ENCODE peak calls at places on chromosome 13, in seven cellular contexts. I is IMR-90, W is H1, D is neuronal stem cell, F is mesendoderm, Z is H9, G is mesenchymal stem cell. P is an unnamed sample.

GRCh38 chr13:28533049-28533436 is 38.1 kb upstream of the FLT1 start:
- DNase-seq in I (no peak), W (no peak), D (peak; percentile 4), F (peak; percentile 37), Z (no peak), G (peak; percentile 46), P (no peak)

GRCh38 chr13:35747594-35747993 is 271.1 kb upstream of the MAB21L1 start:
- DNase-seq in I (no peak), W (no peak), D (no peak), F (no peak), Z (no peak), G (no peak), P (no peak)

GRCh38 chr13:72808917-72809500 is 27.1 kb downstream of the PIBF1 start:
- DNase-seq in I (peak; percentile 6), W (no peak), D (peak; percentile 9), F (peak; percentile 16), Z (no peak), G (peak; percentile 28), P (no peak)

GRCh38 chr13:112990783-112991182 is 21.8 kb downstream of the MCF2L start:
- DNase-seq in I (no peak), W (no peak), D (no peak), F (peak; percentile 74), Z (peak; percentile 79), G (no peak), P (peak; percentile 96)

GRCh38 chr13:83449666-83450395 is 432.4 kb downstream of the SLITRK1 start:
- DNase-seq in I (peak; percentile 62), W (no peak), D (no peak), F (peak; percentile 9), Z (no peak), G (no peak), P (peak; percentile 29)

GRCh38 chr13:73816702-73817101 is 317.5 kb downstream of the KLF12 start:
- DNase-seq in I (no peak), W (no peak), D (no peak), F (no peak), Z (no peak), G (no peak), P (no peak)

GRCh38 chr13:72221276-72221962 is 354.4 kb upstream of the DACH1 start:
- DNase-seq in I (no peak), W (peak; percentile 75), D (no peak), F (peak; percentile 95), Z (peak; percentile 91), G (peak; percentile 15), P (peak; percentile 65)

GRCh38 chr13:103883152-103883551 is 816.9 kb upstream of the SLC10A2 start:
- DNase-seq in I (peak; percentile 95), W (peak; percentile 73), D (peak; percentile 67), F (peak; percentile 94), Z (peak; percentile 81), G (peak; percentile 96), P (peak; percentile 74)

GRCh38 chr13:64529874-64530485 is 2700.2 kb downstream of the PCDH9 start:
- DNase-seq in I (no peak), W (peak; percentile 17), D (no peak), F (peak; percentile 55), Z (peak; percentile 40), G (peak; percentile 7), P (peak; percentile 40)

GRCh38 chr13:92175330-92175729 is 776.9 kb downstream of the GPC5 start:
- DNase-seq in I (peak; percentile 62), W (no peak), D (peak; percentile 14), F (peak; percentile 44), Z (peak; percentile 34), G (peak; percentile 79), P (no peak)

GRCh38 chr13:41596190-41596589 is 138.8 kb downstream of the RGCC start:
- DNase-seq in I (peak; percentile 20), W (no peak), D (no peak), F (no peak), Z (no peak), G (peak; percentile 24), P (no peak)

GRCh38 chr13:26499209-26499601 is 58.3 kb upstream of the WASF3 start:
- DNase-seq in I (no peak), W (no peak), D (no peak), F (no peak), Z (no peak), G (no peak), P (peak; percentile 45)

GRCh38 chr13:37565425-37565824 is 33.1 kb downstream of the POSTN start:
- DNase-seq in I (no peak), W (no peak), D (no peak), F (no peak), Z (no peak), G (no peak), P (no peak)

GRCh38 chr13:46183018-46183940 is 1.3 kb upstream of the LCP1 start:
- DNase-seq in I (no peak), W (no peak), D (no peak), F (no peak), Z (no peak), G (no peak), P (no peak)

GRCh38 chr13:46182491-46182877 is 507 bp upstream of the LCP1 start:
- DNase-seq in I (no peak), W (no peak), D (no peak), F (no peak), Z (no peak), G (no peak), P (no peak)

GRCh38 chr13:46181799-46182490 is at the start of gene LCP1:
- DNase-seq in I (no peak), W (no peak), D (no peak), F (peak; percentile 62), Z (no peak), G (no peak), P (peak; percentile 41)

GRCh38 chr13:46185634-46186033 is 3.7 kb upstream of the LCP1 start:
- DNase-seq in I (no peak), W (no peak), D (no peak), F (no peak), Z (no peak), G (no peak), P (no peak)

DNA sequence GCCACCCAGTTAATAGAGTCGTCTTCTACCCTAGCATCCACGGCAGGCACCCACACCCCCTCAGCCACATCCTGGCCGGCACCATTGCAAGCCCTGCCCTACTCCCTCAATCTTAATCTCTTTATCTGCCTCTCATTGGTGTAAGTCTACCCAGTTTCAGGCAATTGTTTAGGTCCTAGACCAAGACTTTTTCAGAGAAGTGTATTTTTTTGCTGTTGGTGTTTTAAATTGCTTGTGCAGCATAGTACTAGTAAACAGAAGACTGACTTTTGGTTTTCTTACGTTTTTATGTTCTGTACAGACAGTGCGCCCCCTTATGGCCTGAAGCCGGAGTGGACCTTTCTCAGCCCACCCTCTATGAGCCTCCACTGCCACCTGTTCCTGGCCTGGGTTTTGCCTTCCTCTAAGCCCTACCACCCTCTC is 2.3 kb upstream of the LCP1 start:
- DNase-seq in I (no peak), W (peak; percentile 13), D (no peak), F (peak; percentile 60), Z (peak; percentile 66), G (no peak), P (peak; percentile 58)
- H3K18ac ChIP-seq in I (no peak overlapping the region), W (no peak overlapping the region), D (no peak overlapping the region), F (no peak overlapping the region), Z (no peak overlapping the region), G (no peak overlapping the region), P (no peak overlapping the region)

GRCh38 chr13:52974711-52975110 is 53.9 kb upstream of the OLFM4 start:
- DNase-seq in I (no peak), W (no peak), D (no peak), F (no peak), Z (no peak), G (no peak), P (no peak)
- H3K18ac ChIP-seq in I (no peak overlapping the region), W (no peak overlapping the region), D (peak overlapping the region; percentile 68), F (no peak overlapping the region), Z (no peak overlapping the region), G (no peak overlapping the region), P (no peak overlapping the region)

GRCh38 chr13:79680485-79680884 is 199.5 kb downstream of the NDFIP2 start:
- DNase-seq in I (no peak), W (no peak), D (no peak), F (no peak), Z (no peak), G (no peak), P (no peak)
- H3K18ac ChIP-seq in I (no peak overlapping the region), W (no peak overlapping the region), D (no peak overlapping the region), F (peak overlapping the region; percentile 64), Z (no peak overlapping the region), G (peak overlapping the region; percentile 49), P (no peak overlapping the region)

GRCh38 chr13:42699922-42700321 is 81.5 kb upstream of the FAM216B start:
- DNase-seq in I (no peak), W (no peak), D (no peak), F (no peak), Z (no peak), G (no peak), P (no peak)

GRCh38 chr13:42696191-42696590 is 85.2 kb upstream of the FAM216B start:
- DNase-seq in I (peak; percentile 80), W (no peak), D (no peak), F (no peak), Z (no peak), G (peak; percentile 50), P (peak; percentile 3)
- H3K18ac ChIP-seq in I (no peak overlapping the region), W (no peak overlapping the region), D (no peak overlapping the region), F (no peak overlapping the region), Z (no peak overlapping the region), G (no peak overlapping the region), P (no peak overlapping the region)

GRCh38 chr13:93473441-93474270 is 247.0 kb downstream of the GPC6 start:
- DNase-seq in I (peak; percentile 74), W (no peak), D (no peak), F (peak; percentile 23), Z (no peak), G (peak; percentile 88), P (no peak)
- H3K18ac ChIP-seq in I (peak overlapping the region; percentile 72), W (no peak overlapping the region), D (peak overlapping the region; percentile 54), F (no peak overlapping the region), Z (no peak overlapping the region), G (peak overlapping the region; percentile 78), P (no peak overlapping the region)

GRCh38 chr13:89486721-89487120 is 1815.5 kb downstream of the SLITRK5 start:
- DNase-seq in I (no peak), W (no peak), D (no peak), F (no peak), Z (no peak), G (no peak), P (no peak)
- H3K18ac ChIP-seq in I (no peak overlapping the region), W (no peak overlapping the region), D (no peak overlapping the region), F (no peak overlapping the region), Z (no peak overlapping the region), G (no peak overlapping the region), P (no peak overlapping the region)